ENCODE peak calls at places on chromosomes 16 and 17, in eight cellular contexts. One of them, this sample, is unnamed.

GRCh38 chr17:29565643-29566472 is 979 bp downstream of the ABHD15 start:
- DNase-seq in mucosa of gallbladder: no peak
- DNase-seq in stimulated activated CD8-positive, alpha-beta memory T cell treated with anti-CD3 and anti-CD28 coated beads, Interleukin-2, amount 100 ng/mL, for 1 hour: peak
- DNase-seq in T-helper 17 cell: peak
- DNase-seq in testis: peak
- DNase-seq in myocyte: no peak
- DNase-seq in spleen: peak
- DNase-seq in small intestine: peak
- DNase-seq in this sample: no peak

GRCh38 chr17:79311373-79311772 is 236.7 kb downstream of the ENGASE start:
- DNase-seq in mucosa of gallbladder: no peak
- DNase-seq in stimulated activated CD8-positive, alpha-beta memory T cell treated with anti-CD3 and anti-CD28 coated beads, Interleukin-2, amount 100 ng/mL, for 1 hour: no peak
- DNase-seq in T-helper 17 cell: no peak
- DNase-seq in testis: no peak
- DNase-seq in myocyte: no peak
- DNase-seq in spleen: no peak
- DNase-seq in small intestine: no peak
- DNase-seq in this sample: no peak

GRCh38 chr17:70006159-70006558 is 68.9 kb upstream of the KCNJ16 start:
- DNase-seq in mucosa of gallbladder: no peak
- DNase-seq in stimulated activated CD8-positive, alpha-beta memory T cell treated with anti-CD3 and anti-CD28 coated beads, Interleukin-2, amount 100 ng/mL, for 1 hour: no peak
- DNase-seq in T-helper 17 cell: no peak
- DNase-seq in testis: no peak
- DNase-seq in myocyte: no peak
- DNase-seq in spleen: no peak
- DNase-seq in small intestine: no peak
- DNase-seq in this sample: no peak

GRCh38 chr17:9021158-9021984 is at the start of gene NTN1:
- DNase-seq in mucosa of gallbladder: no peak
- DNase-seq in stimulated activated CD8-positive, alpha-beta memory T cell treated with anti-CD3 and anti-CD28 coated beads, Interleukin-2, amount 100 ng/mL, for 1 hour: no peak
- DNase-seq in T-helper 17 cell: peak
- DNase-seq in testis: peak
- DNase-seq in myocyte: peak
- DNase-seq in spleen: peak
- DNase-seq in small intestine: peak
- DNase-seq in this sample: peak

GRCh38 chr16:48616571-48616970 is 6.6 kb upstream of the N4BP1 start:
- DNase-seq in mucosa of gallbladder: no peak
- DNase-seq in stimulated activated CD8-positive, alpha-beta memory T cell treated with anti-CD3 and anti-CD28 coated beads, Interleukin-2, amount 100 ng/mL, for 1 hour: no peak
- DNase-seq in T-helper 17 cell: no peak
- DNase-seq in testis: no peak
- DNase-seq in myocyte: no peak
- DNase-seq in spleen: no peak
- DNase-seq in small intestine: no peak
- DNase-seq in this sample: no peak

GRCh38 chr16:23324727-23325126 is 22.6 kb downstream of the SCNN1B start:
- DNase-seq in mucosa of gallbladder: peak
- DNase-seq in stimulated activated CD8-positive, alpha-beta memory T cell treated with anti-CD3 and anti-CD28 coated beads, Interleukin-2, amount 100 ng/mL, for 1 hour: no peak
- DNase-seq in T-helper 17 cell: no peak
- DNase-seq in testis: no peak
- DNase-seq in myocyte: peak
- DNase-seq in spleen: no peak
- DNase-seq in small intestine: peak
- DNase-seq in this sample: no peak

GRCh38 chr17:57946798-57947358 is 8.3 kb downstream of the CUEDC1 start:
- DNase-seq in mucosa of gallbladder: no peak
- DNase-seq in stimulated activated CD8-positive, alpha-beta memory T cell treated with anti-CD3 and anti-CD28 coated beads, Interleukin-2, amount 100 ng/mL, for 1 hour: no peak
- DNase-seq in T-helper 17 cell: no peak
- DNase-seq in testis: peak
- DNase-seq in myocyte: peak
- DNase-seq in spleen: peak
- DNase-seq in small intestine: peak
- DNase-seq in this sample: peak

GRCh38 chr16:27703545-27703944 is 153.6 kb downstream of the KATNIP start:
- DNase-seq in mucosa of gallbladder: no peak
- DNase-seq in stimulated activated CD8-positive, alpha-beta memory T cell treated with anti-CD3 and anti-CD28 coated beads, Interleukin-2, amount 100 ng/mL, for 1 hour: no peak
- DNase-seq in T-helper 17 cell: no peak
- DNase-seq in testis: no peak
- DNase-seq in myocyte: no peak
- DNase-seq in spleen: peak
- DNase-seq in small intestine: no peak
- DNase-seq in this sample: no peak

GRCh38 chr17:29059281-29059680 is 16.3 kb downstream of the PIPOX start:
- DNase-seq in mucosa of gallbladder: no peak
- DNase-seq in stimulated activated CD8-positive, alpha-beta memory T cell treated with anti-CD3 and anti-CD28 coated beads, Interleukin-2, amount 100 ng/mL, for 1 hour: no peak
- DNase-seq in T-helper 17 cell: no peak
- DNase-seq in testis: no peak
- DNase-seq in myocyte: peak
- DNase-seq in spleen: no peak
- DNase-seq in small intestine: peak
- DNase-seq in this sample: no peak

GRCh38 chr17:48024149-48025039 is 13.2 kb downstream of the COPZ2 start:
- DNase-seq in mucosa of gallbladder: peak
- DNase-seq in stimulated activated CD8-positive, alpha-beta memory T cell treated with anti-CD3 and anti-CD28 coated beads, Interleukin-2, amount 100 ng/mL, for 1 hour: no peak
- DNase-seq in T-helper 17 cell: peak
- DNase-seq in testis: no peak
- DNase-seq in myocyte: peak
- DNase-seq in spleen: peak
- DNase-seq in small intestine: no peak
- DNase-seq in this sample: no peak

GRCh38 chr16:78045865-78046581 is 23.7 kb downstream of the CLEC3A start:
- DNase-seq in mucosa of gallbladder: peak
- DNase-seq in stimulated activated CD8-positive, alpha-beta memory T cell treated with anti-CD3 and anti-CD28 coated beads, Interleukin-2, amount 100 ng/mL, for 1 hour: no peak
- DNase-seq in T-helper 17 cell: no peak
- DNase-seq in testis: peak
- DNase-seq in myocyte: peak
- DNase-seq in spleen: peak
- DNase-seq in small intestine: peak
- DNase-seq in this sample: no peak

GRCh38 chr16:24635900-24636610 is 93.4 kb upstream of the TNRC6A start:
- DNase-seq in mucosa of gallbladder: peak
- DNase-seq in stimulated activated CD8-positive, alpha-beta memory T cell treated with anti-CD3 and anti-CD28 coated beads, Interleukin-2, amount 100 ng/mL, for 1 hour: no peak
- DNase-seq in T-helper 17 cell: no peak
- DNase-seq in testis: peak
- DNase-seq in myocyte: peak
- DNase-seq in spleen: no peak
- DNase-seq in small intestine: peak
- DNase-seq in this sample: no peak

GRCh38 chr16:71360378-71360777 is 1.9 kb downstream of the CALB2 start:
- DNase-seq in mucosa of gallbladder: peak
- DNase-seq in stimulated activated CD8-positive, alpha-beta memory T cell treated with anti-CD3 and anti-CD28 coated beads, Interleukin-2, amount 100 ng/mL, for 1 hour: no peak
- DNase-seq in T-helper 17 cell: no peak
- DNase-seq in testis: peak
- DNase-seq in myocyte: peak
- DNase-seq in spleen: no peak
- DNase-seq in small intestine: no peak
- DNase-seq in this sample: no peak

GRCh38 chr17:29041091-29041490 is 1.9 kb upstream of the PIPOX start:
- DNase-seq in mucosa of gallbladder: no peak
- DNase-seq in stimulated activated CD8-positive, alpha-beta memory T cell treated with anti-CD3 and anti-CD28 coated beads, Interleukin-2, amount 100 ng/mL, for 1 hour: no peak
- DNase-seq in T-helper 17 cell: no peak
- DNase-seq in testis: no peak
- DNase-seq in myocyte: no peak
- DNase-seq in spleen: no peak
- DNase-seq in small intestine: no peak
- DNase-seq in this sample: no peak

GRCh38 chr17:38738007-38738662 is 8.0 kb downstream of the CISD3 start:
- DNase-seq in mucosa of gallbladder: no peak
- DNase-seq in stimulated activated CD8-positive, alpha-beta memory T cell treated with anti-CD3 and anti-CD28 coated beads, Interleukin-2, amount 100 ng/mL, for 1 hour: no peak
- DNase-seq in T-helper 17 cell: no peak
- DNase-seq in testis: no peak
- DNase-seq in myocyte: no peak
- DNase-seq in spleen: no peak
- DNase-seq in small intestine: no peak
- DNase-seq in this sample: no peak

GRCh38 chr16:30721606-30722005 is 22.6 kb downstream of the SRCAP start:
- DNase-seq in mucosa of gallbladder: no peak
- DNase-seq in stimulated activated CD8-positive, alpha-beta memory T cell treated with anti-CD3 and anti-CD28 coated beads, Interleukin-2, amount 100 ng/mL, for 1 hour: no peak
- DNase-seq in T-helper 17 cell: no peak
- DNase-seq in testis: no peak
- DNase-seq in myocyte: no peak
- DNase-seq in spleen: no peak
- DNase-seq in small intestine: no peak
- DNase-seq in this sample: no peak

GRCh38 chr17:17900615-17901520 is 64.1 kb upstream of the SREBF1 start:
- DNase-seq in mucosa of gallbladder: peak
- DNase-seq in stimulated activated CD8-positive, alpha-beta memory T cell treated with anti-CD3 and anti-CD28 coated beads, Interleukin-2, amount 100 ng/mL, for 1 hour: no peak
- DNase-seq in T-helper 17 cell: no peak
- DNase-seq in testis: peak
- DNase-seq in myocyte: peak
- DNase-seq in spleen: peak
- DNase-seq in small intestine: peak
- DNase-seq in this sample: no peak

GRCh38 chr17:2335726-2336214 is 487 bp downstream of the TSR1 start:
- DNase-seq in mucosa of gallbladder: no peak
- DNase-seq in stimulated activated CD8-positive, alpha-beta memory T cell treated with anti-CD3 and anti-CD28 coated beads, Interleukin-2, amount 100 ng/mL, for 1 hour: no peak
- DNase-seq in T-helper 17 cell: no peak
- DNase-seq in testis: peak
- DNase-seq in myocyte: peak
- DNase-seq in spleen: peak
- DNase-seq in small intestine: no peak
- DNase-seq in this sample: no peak

GRCh38 chr16:27387724-27388123 is 14.2 kb upstream of the IL21R start:
- DNase-seq in mucosa of gallbladder: no peak
- DNase-seq in stimulated activated CD8-positive, alpha-beta memory T cell treated with anti-CD3 and anti-CD28 coated beads, Interleukin-2, amount 100 ng/mL, for 1 hour: no peak
- DNase-seq in T-helper 17 cell: no peak
- DNase-seq in testis: no peak
- DNase-seq in myocyte: peak
- DNase-seq in spleen: no peak
- DNase-seq in small intestine: no peak
- DNase-seq in this sample: no peak

GRCh38 chr17:69814031-69814430 is 261.0 kb upstream of the KCNJ16 start:
- DNase-seq in mucosa of gallbladder: no peak
- DNase-seq in stimulated activated CD8-positive, alpha-beta memory T cell treated with anti-CD3 and anti-CD28 coated beads, Interleukin-2, amount 100 ng/mL, for 1 hour: no peak
- DNase-seq in T-helper 17 cell: no peak
- DNase-seq in testis: no peak
- DNase-seq in myocyte: no peak
- DNase-seq in spleen: no peak
- DNase-seq in small intestine: no peak
- DNase-seq in this sample: no peak

GRCh38 chr17:37476431-37477130 is 13.1 kb upstream of the DUSP14 start:
- DNase-seq in mucosa of gallbladder: peak
- DNase-seq in stimulated activated CD8-positive, alpha-beta memory T cell treated with anti-CD3 and anti-CD28 coated beads, Interleukin-2, amount 100 ng/mL, for 1 hour: no peak
- DNase-seq in T-helper 17 cell: no peak
- DNase-seq in testis: no peak
- DNase-seq in myocyte: peak
- DNase-seq in spleen: no peak
- DNase-seq in small intestine: no peak
- DNase-seq in this sample: no peak

GRCh38 chr16:87416826-87417471 is 24.8 kb downstream of the MAP1LC3B start:
- DNase-seq in mucosa of gallbladder: no peak
- DNase-seq in stimulated activated CD8-positive, alpha-beta memory T cell treated with anti-CD3 and anti-CD28 coated beads, Interleukin-2, amount 100 ng/mL, for 1 hour: no peak
- DNase-seq in T-helper 17 cell: no peak
- DNase-seq in testis: peak
- DNase-seq in myocyte: peak
- DNase-seq in spleen: no peak
- DNase-seq in small intestine: peak
- DNase-seq in this sample: no peak

GRCh38 chr17:36524428-36524876 is 10.2 kb downstream of the MYO19 start:
- DNase-seq in mucosa of gallbladder: no peak
- DNase-seq in stimulated activated CD8-positive, alpha-beta memory T cell treated with anti-CD3 and anti-CD28 coated beads, Interleukin-2, amount 100 ng/mL, for 1 hour: no peak
- DNase-seq in T-helper 17 cell: no peak
- DNase-seq in testis: peak
- DNase-seq in myocyte: no peak
- DNase-seq in spleen: no peak
- DNase-seq in small intestine: peak
- DNase-seq in this sample: no peak

GRCh38 chr17:43114101-43114691 is 11.0 kb downstream of the BRCA1 start:
- DNase-seq in mucosa of gallbladder: no peak
- DNase-seq in stimulated activated CD8-positive, alpha-beta memory T cell treated with anti-CD3 and anti-CD28 coated beads, Interleukin-2, amount 100 ng/mL, for 1 hour: no peak
- DNase-seq in T-helper 17 cell: no peak
- DNase-seq in testis: no peak
- DNase-seq in myocyte: no peak
- DNase-seq in spleen: no peak
- DNase-seq in small intestine: no peak
- DNase-seq in this sample: no peak

GRCh38 chr16:11016993-11017392 is 72.6 kb downstream of the CLEC16A start:
- DNase-seq in mucosa of gallbladder: peak
- DNase-seq in stimulated activated CD8-positive, alpha-beta memory T cell treated with anti-CD3 and anti-CD28 coated beads, Interleukin-2, amount 100 ng/mL, for 1 hour: peak
- DNase-seq in T-helper 17 cell: no peak
- DNase-seq in testis: peak
- DNase-seq in myocyte: peak
- DNase-seq in spleen: no peak
- DNase-seq in small intestine: peak
- DNase-seq in this sample: no peak

GRCh38 chr17:15123593-15124590 is 141.2 kb downstream of the PMP22 start:
- DNase-seq in mucosa of gallbladder: no peak
- DNase-seq in stimulated activated CD8-positive, alpha-beta memory T cell treated with anti-CD3 and anti-CD28 coated beads, Interleukin-2, amount 100 ng/mL, for 1 hour: no peak
- DNase-seq in T-helper 17 cell: no peak
- DNase-seq in testis: no peak
- DNase-seq in myocyte: peak
- DNase-seq in spleen: no peak
- DNase-seq in small intestine: no peak
- DNase-seq in this sample: no peak

GRCh38 chr17:48497103-48497502 is 33.7 kb downstream of the HOXB1 start:
- DNase-seq in mucosa of gallbladder: no peak
- DNase-seq in stimulated activated CD8-positive, alpha-beta memory T cell treated with anti-CD3 and anti-CD28 coated beads, Interleukin-2, amount 100 ng/mL, for 1 hour: no peak
- DNase-seq in T-helper 17 cell: no peak
- DNase-seq in testis: no peak
- DNase-seq in myocyte: peak
- DNase-seq in spleen: no peak
- DNase-seq in small intestine: no peak
- DNase-seq in this sample: no peak

GRCh38 chr17:45221081-45221996 is at the start of gene FMNL1:
- DNase-seq in mucosa of gallbladder: peak
- DNase-seq in stimulated activated CD8-positive, alpha-beta memory T cell treated with anti-CD3 and anti-CD28 coated beads, Interleukin-2, amount 100 ng/mL, for 1 hour: no peak
- DNase-seq in T-helper 17 cell: peak
- DNase-seq in testis: peak
- DNase-seq in myocyte: peak
- DNase-seq in spleen: peak
- DNase-seq in small intestine: no peak
- DNase-seq in this sample: peak

GRCh38 chr17:39165178-39165843 is 650 bp downstream of the ARL5C start:
- DNase-seq in mucosa of gallbladder: no peak
- DNase-seq in stimulated activated CD8-positive, alpha-beta memory T cell treated with anti-CD3 and anti-CD28 coated beads, Interleukin-2, amount 100 ng/mL, for 1 hour: no peak
- DNase-seq in T-helper 17 cell: no peak
- DNase-seq in testis: no peak
- DNase-seq in myocyte: no peak
- DNase-seq in spleen: no peak
- DNase-seq in small intestine: no peak
- DNase-seq in this sample: no peak

GRCh38 chr17:7295230-7296180 is 1.1 kb upstream of the YBX2 start:
- DNase-seq in mucosa of gallbladder: no peak
- DNase-seq in stimulated activated CD8-positive, alpha-beta memory T cell treated with anti-CD3 and anti-CD28 coated beads, Interleukin-2, amount 100 ng/mL, for 1 hour: no peak
- DNase-seq in T-helper 17 cell: no peak
- DNase-seq in testis: no peak
- DNase-seq in myocyte: no peak
- DNase-seq in spleen: no peak
- DNase-seq in small intestine: no peak
- DNase-seq in this sample: no peak

GRCh38 chr17:7173687-7174602 is 5.2 kb downstream of the ASGR1 start:
- DNase-seq in mucosa of gallbladder: peak
- DNase-seq in stimulated activated CD8-positive, alpha-beta memory T cell treated with anti-CD3 and anti-CD28 coated beads, Interleukin-2, amount 100 ng/mL, for 1 hour: no peak
- DNase-seq in T-helper 17 cell: peak
- DNase-seq in testis: peak
- DNase-seq in myocyte: no peak
- DNase-seq in spleen: peak
- DNase-seq in small intestine: peak
- DNase-seq in this sample: peak

GRCh38 chr16:88759245-88759975 is 25.6 kb downstream of the PIEZO1 start:
- DNase-seq in mucosa of gallbladder: peak
- DNase-seq in stimulated activated CD8-positive, alpha-beta memory T cell treated with anti-CD3 and anti-CD28 coated beads, Interleukin-2, amount 100 ng/mL, for 1 hour: no peak
- DNase-seq in T-helper 17 cell: peak
- DNase-seq in testis: peak
- DNase-seq in myocyte: no peak
- DNase-seq in spleen: peak
- DNase-seq in small intestine: peak
- DNase-seq in this sample: no peak

GRCh38 chr17:35312790-35313711 is 60.4 kb downstream of the SLFN11 start:
- DNase-seq in mucosa of gallbladder: peak
- DNase-seq in stimulated activated CD8-positive, alpha-beta memory T cell treated with anti-CD3 and anti-CD28 coated beads, Interleukin-2, amount 100 ng/mL, for 1 hour: peak
- DNase-seq in T-helper 17 cell: peak
- DNase-seq in testis: peak
- DNase-seq in myocyte: peak
- DNase-seq in spleen: peak
- DNase-seq in small intestine: peak
- DNase-seq in this sample: peak

GRCh38 chr17:58321571-58322525 is 6.7 kb downstream of the TSPOAP1 start:
- DNase-seq in mucosa of gallbladder: no peak
- DNase-seq in stimulated activated CD8-positive, alpha-beta memory T cell treated with anti-CD3 and anti-CD28 coated beads, Interleukin-2, amount 100 ng/mL, for 1 hour: no peak
- DNase-seq in T-helper 17 cell: no peak
- DNase-seq in testis: no peak
- DNase-seq in myocyte: no peak
- DNase-seq in spleen: peak
- DNase-seq in small intestine: no peak
- DNase-seq in this sample: no peak